ENCODE peak calls at places on chromosomes 3 and 15, in six cellular contexts. Q is breast epithelium; R is CD8-positive, alpha-beta memory T cell; H is A673; E is thoracic aorta; V is colonic mucosa. B is an unnamed sample. For H3K4me1 and H3K9me3, the result is how much of the 10 kb centered on the place peaks cover.

GRCh38 chr3:124812291-124813265 is 74.6 kb downstream of the ITGB5 start:
- DNase-seq in V (peak), E (peak), R (no peak), H (peak), Q (no peak), B (peak)

GRCh38 chr15:57505056-57505713 is 86.5 kb upstream of the MYZAP start:
- DNase-seq in H (no peak), E (no peak), Q (no peak), R (no peak), V (peak), B (no peak)

GRCh38 chr3:25002052-25002451 is 426.0 kb upstream of the RARB start:
- DNase-seq in E (no peak), R (no peak), V (no peak), H (no peak), Q (no peak), B (no peak)

GRCh38 chr3:185824051-185824466 is 783 bp downstream of the IGF2BP2 start:
- DNase-seq in Q (no peak), H (peak), R (no peak), V (peak), E (no peak), B (peak)

GRCh38 chr15:78130466-78131294 is 565 bp downstream of the CIB2 start:
- DNase-seq in V (peak), Q (no peak), R (no peak), H (no peak), E (no peak), B (no peak)

GRCh38 chr15:65132841-65133549 is 613 bp downstream of the PDCD7 start:
- DNase-seq in Q (no peak), V (peak), E (no peak), R (peak), H (peak), B (peak)

GRCh38 chr3:131036200-131036816 is 9.6 kb downstream of the NEK11 start:
- DNase-seq in E (no peak), V (no peak), Q (no peak), H (no peak), R (no peak), B (no peak)

GRCh38 chr3:184354121-184354728 is 7.2 kb downstream of the CLCN2 start:
- DNase-seq in Q (no peak), H (peak), R (peak), V (peak), E (no peak), B (peak)

DNA sequence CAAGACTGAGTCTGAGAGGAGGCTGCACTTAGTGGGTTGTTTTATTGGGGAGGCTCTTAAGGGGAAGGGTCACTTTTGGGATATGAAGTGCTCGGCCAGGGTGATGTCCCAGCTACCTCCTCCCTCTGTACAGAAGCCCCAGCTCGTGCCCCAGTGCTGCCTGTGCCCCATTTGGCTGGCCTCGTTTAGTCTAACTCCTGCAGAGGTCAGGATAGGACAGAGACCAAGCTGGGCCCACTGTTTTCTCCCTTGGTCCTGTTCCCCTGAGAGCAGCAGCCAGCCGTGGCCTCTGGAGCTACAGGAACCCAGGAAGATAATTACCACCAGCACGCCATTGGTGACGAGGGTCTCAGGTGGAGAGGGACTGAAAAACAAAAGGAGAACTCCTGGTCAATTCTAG is 18.5 kb downstream of the PLA2G4E start:
- DNase-seq in Q (no peak), H (no peak), R (no peak), E (no peak), V (no peak), B (no peak)
- H3K27ac ChIP-seq in Q (no peak), H (no peak), R (no peak), E (no peak), V (no peak), B (no peak)

GRCh38 chr3:4766263-4766662 is 213.0 kb upstream of the BHLHE40 start:
- DNase-seq in R (no peak), Q (no peak), H (no peak), E (no peak), V (no peak), B (no peak)
- H3K4me1 ChIP-seq in R (under half), Q (under half), H (under half), E (under half), V (under half), B (under half)

DNA sequence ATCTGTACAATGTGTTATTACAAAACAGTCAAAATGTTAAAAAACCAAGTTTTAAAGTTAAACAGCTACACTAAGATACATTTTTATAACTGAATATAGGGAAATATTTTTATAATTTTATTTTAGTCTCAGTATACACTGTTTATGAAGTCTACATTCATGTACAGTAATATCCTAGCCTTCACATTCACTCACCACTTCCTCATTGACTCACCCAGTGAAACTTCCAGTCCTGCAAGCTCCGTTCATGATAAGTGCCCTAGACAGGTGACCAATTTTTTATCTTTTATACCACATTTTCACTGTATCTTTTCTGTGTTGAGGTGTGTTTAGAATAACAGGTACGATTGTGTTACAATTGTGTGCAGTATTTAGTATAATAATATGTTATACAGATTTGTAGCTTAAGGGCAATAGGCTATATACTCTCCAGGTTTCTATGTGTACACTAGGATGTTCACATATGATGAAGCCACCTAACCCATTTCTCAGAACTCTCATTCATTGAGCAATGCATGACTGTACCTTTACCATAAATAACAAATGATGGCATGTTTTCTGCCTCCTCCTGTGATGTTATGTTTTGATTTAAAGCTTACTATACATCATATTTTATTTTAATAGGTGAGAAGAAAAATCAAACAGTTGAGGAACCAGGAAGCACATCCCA is 388.4 kb upstream of the NDN start:
- DNase-seq in R (no peak), Q (no peak), E (no peak), H (no peak), V (no peak), B (no peak)
- H3K9me3 ChIP-seq in R (under half), Q (under half), E (under half), H (under half), V (under half), B (under half)

GRCh38 chr3:188817103-188817919 is 354.5 kb upstream of the TPRG1 start:
- DNase-seq in H (no peak), E (no peak), V (no peak), R (no peak), Q (no peak), B (no peak)
- H3K27ac ChIP-seq in H (no peak), E (no peak), V (no peak), R (no peak), Q (no peak), B (no peak)

DNA sequence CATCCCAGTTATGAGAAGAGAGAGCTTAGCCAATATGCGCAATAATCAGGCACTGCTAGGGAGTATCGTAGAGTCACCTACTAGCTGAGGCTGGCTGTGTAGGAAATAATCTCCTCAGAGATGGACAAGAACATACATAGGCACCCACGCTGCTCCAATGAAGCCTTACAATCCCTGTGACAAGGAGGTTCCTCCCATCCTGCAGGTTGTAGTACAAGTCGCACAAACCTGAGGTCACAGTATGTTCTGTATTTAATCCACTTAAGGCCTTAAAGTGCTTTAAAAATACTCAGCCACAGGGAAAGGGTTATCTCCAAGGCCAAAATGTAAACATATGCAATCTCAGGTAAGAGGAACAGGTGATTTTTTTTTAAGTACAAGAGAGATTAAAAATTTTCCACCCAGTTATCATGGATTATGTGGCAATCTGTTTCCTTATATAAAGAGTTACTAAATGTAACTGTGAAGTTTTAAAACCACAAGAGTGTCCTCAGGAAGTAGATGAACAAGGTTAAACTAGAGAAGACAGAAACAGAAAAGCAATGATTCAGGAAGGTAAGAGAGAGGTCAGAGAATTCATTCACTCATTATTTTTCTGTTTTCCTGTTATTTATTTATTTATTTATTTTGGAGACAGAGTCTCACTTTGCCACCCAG is 7.5 kb upstream of the COLQ start:
- DNase-seq in R (no peak), V (no peak), H (no peak), E (no peak), Q (no peak), B (no peak)
- H3K4me1 ChIP-seq in R (under half), V (under half), H (under half), E (under half), Q (under half), B (under half)

GRCh38 chr3:16522820-16523219 is 9.3 kb upstream of the RFTN1 start:
- DNase-seq in H (no peak), V (no peak), R (no peak), E (no peak), Q (no peak), B (no peak)
- H3K9me3 ChIP-seq in H (under half), V (under half), R (under half), E (under half), Q (under half), B (under half)

DNA sequence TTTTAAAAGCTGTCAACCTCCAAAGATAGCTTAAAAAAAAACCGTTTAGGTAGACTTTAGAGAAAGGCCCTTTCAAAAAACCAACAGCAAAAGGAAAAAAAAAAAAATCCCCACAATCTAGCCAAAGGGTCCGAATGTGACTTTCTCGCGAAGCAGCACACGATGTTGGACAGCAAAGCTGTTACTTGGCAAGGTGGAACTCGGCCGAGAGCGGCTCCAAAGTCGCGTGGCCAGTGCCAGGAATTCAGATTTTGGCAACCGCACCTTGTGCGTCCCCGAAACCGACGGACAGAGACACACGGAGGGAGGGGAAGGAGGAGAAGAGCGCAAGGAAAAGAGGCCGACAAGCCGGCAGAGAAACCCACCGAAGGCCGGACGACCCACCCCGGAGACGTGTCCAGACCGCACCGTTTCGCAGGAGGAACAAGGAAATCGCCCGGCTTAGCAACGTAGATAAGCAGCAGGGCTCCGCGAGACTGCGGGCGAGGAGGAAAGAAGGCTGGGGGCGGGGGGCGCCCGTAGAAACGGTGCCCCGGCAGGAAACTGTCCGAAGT is 517.3 kb downstream of the MECOM start:
- DNase-seq in R (no peak), H (peak), Q (no peak), E (peak), V (peak), B (peak)
- H3K27ac ChIP-seq in R (peak), H (no peak), Q (peak), E (peak), V (peak), B (peak)

GRCh38 chr15:40336129-40337122 is 4.3 kb downstream of the CCDC9B start:
- DNase-seq in H (peak), R (no peak), E (no peak), Q (no peak), V (peak), B (no peak)

GRCh38 chr15:40333922-40334492 is 6.7 kb downstream of the CCDC9B start:
- DNase-seq in E (peak), V (peak), H (peak), R (no peak), Q (no peak), B (peak)

GRCh38 chr15:40337597-40337996 is 3.1 kb downstream of the CCDC9B start:
- DNase-seq in H (no peak), R (no peak), E (no peak), Q (no peak), V (no peak), B (no peak)

GRCh38 chr15:40334541-40334940 is 6.2 kb downstream of the CCDC9B start:
- DNase-seq in V (no peak), R (no peak), E (no peak), Q (no peak), H (no peak), B (peak)

DNA sequence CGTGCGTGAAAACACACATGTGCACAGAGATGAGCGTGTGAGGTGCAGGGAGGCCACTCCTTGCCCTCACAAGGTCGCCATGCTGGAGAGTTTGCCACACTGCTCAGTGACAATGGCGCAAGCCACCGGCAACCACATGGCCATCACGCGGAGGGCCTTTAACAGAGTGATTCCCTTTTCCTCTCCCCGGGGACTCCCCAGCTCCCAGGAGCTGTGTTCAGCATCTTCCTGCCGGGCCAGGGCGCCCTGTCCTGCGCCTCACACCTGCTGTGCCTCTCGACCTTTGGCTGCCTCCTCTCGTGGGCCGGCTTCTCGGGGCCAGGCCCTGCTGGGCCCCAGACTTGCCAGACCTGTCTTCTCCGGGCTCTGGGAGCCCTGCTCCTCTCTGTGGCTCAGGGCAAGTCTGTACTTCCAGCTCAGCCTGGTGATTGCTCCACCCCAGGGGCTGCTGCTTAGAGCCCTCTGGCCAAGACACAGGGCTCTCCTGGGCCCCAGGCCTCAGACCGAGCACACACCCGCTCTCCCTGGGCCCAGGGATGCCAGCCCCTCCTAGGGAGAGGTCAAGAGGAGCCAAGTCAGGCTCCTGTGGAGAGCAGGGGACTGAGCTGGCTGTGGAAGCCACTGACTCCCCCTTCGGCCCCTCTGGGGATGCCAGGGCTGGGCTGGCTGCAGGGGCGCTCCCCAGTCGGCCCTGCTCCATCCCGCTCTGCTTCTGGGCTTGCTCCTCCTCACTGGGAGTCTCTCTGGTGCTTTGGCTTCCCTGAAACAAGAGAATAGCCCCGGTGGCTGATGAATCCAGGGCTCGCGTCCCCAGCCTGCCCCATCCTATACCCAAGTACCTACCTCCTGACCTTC is 5.6 kb downstream of the CCDC9B start:
- DNase-seq in V (peak), R (no peak), Q (no peak), H (no peak), E (no peak), B (peak)
- H3K4me1 ChIP-seq in V (under half), R (under half), Q (under half), H (half or more), E (half or more), B (under half)

GRCh38 chr15:29140475-29141172 is 129.0 kb downstream of the NSMCE3 start:
- DNase-seq in E (no peak), Q (no peak), V (no peak), R (no peak), H (no peak), B (peak)

GRCh38 chr15:29138260-29138659 is 131.4 kb downstream of the NSMCE3 start:
- DNase-seq in R (no peak), V (no peak), E (no peak), H (no peak), Q (no peak), B (no peak)

GRCh38 chr15:29139540-29140459 is 129.8 kb downstream of the NSMCE3 start:
- DNase-seq in Q (peak), V (peak), R (peak), H (peak), E (no peak), B (peak)

GRCh38 chr15:29136815-29137214 is 132.8 kb downstream of the NSMCE3 start:
- DNase-seq in V (no peak), H (no peak), R (no peak), E (no peak), Q (no peak), B (peak)

DNA sequence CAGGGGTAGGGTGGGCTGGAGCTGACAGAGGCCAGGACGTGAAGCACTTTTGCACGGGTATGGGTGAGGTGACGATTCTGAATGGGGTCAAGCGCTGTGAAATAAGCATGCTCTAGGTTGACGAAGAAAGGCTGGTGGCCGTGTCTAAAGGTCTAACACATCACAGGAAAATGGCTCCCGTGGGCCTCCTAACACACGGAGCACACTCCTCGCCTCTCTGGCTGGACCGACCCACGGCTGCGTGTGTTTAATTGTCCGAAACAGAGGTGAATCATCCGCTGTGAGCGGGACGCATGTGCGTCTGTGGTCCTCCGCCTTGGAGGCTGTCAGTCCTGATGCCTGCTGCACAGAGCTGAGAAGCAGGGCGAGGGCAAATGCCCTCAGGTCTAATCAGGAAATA is 130.6 kb downstream of the NSMCE3 start:
- DNase-seq in Q (no peak), H (no peak), V (no peak), E (no peak), R (no peak), B (no peak)
- H3K9me3 ChIP-seq in Q (under half), H (under half), V (under half), E (under half), R (under half), B (under half)

DNA sequence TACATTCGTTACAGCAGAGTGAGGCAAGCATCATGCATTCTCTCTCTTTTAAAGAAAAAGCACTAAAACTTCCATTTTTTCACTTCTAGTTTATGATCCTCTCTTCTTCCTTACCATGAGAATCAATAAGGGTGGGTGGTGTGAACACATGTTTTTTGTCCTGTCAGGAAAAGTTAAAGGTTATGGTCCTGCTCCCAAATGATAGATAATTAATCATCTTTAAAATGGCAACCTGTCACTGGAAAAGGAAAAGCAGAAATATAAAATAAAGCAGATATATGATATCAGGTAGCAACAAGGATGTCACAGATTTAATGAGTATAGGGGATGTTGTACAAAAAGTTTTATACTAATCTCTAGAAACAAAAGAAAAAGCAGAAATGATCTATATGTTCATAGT is 56.4 kb upstream of the PHLDB2 start:
- DNase-seq in Q (no peak), H (no peak), V (no peak), E (no peak), R (no peak), B (no peak)
- H3K27ac ChIP-seq in Q (peak), H (no peak), V (peak), E (peak), R (no peak), B (no peak)